ENCODE peak calls at places on chromosomes 3 and 15, in ten cellular contexts. G, U, A, I, J, Y, N, Z, M and T are unnamed samples.

GRCh38 chr15:58212909-58213526 is 74.8 kb downstream of the AQP9 start:
- DNase-seq in G (no peak), U (peak), A (peak), I (peak), J (no peak), Y (no peak), N (no peak), Z (no peak), M (peak), T (no peak)

GRCh38 chr15:58393196-58393790 is 38.5 kb upstream of the LIPC start:
- DNase-seq in G (no peak), U (no peak), A (no peak), I (no peak), J (no peak), Y (no peak), N (no peak), Z (no peak), M (no peak), T (no peak)

GRCh38 chr3:138234401-138235179 is 47.5 kb downstream of the ARMC8 start:
- DNase-seq in G (no peak), U (no peak), A (no peak), I (no peak), J (no peak), Y (no peak), N (no peak), Z (no peak), M (no peak), T (no peak)

GRCh38 chr15:101382544-101382943 is 87.5 kb upstream of the SNRPA1 start:
- DNase-seq in G (no peak), U (no peak), A (no peak), I (no peak), J (no peak), Y (no peak), N (no peak), Z (no peak), M (no peak), T (no peak)

GRCh38 chr3:71537211-71537611 is 46.3 kb downstream of the FOXP1 start:
- DNase-seq in G (no peak), U (peak), A (peak), I (no peak), J (no peak), Y (no peak), N (no peak), Z (no peak), M (no peak), T (no peak)

GRCh38 chr15:78640840-78641733 is at the start of gene CHRNB4:
- DNase-seq in G (peak), U (no peak), A (peak), I (no peak), J (no peak), Y (no peak), N (no peak), Z (no peak), M (peak), T (no peak)

GRCh38 chr3:176939022-176939817 is 258.1 kb downstream of the TBL1XR1 start:
- DNase-seq in G (peak), U (peak), A (peak), I (peak), J (no peak), Y (no peak), N (no peak), Z (no peak), M (peak), T (no peak)

GRCh38 chr15:77481670-77482069 is 61.0 kb downstream of the HMG20A start:
- DNase-seq in G (no peak), U (peak), A (peak), I (no peak), J (no peak), Y (no peak), N (no peak), Z (no peak), M (no peak), T (no peak)

GRCh38 chr15:41544650-41545015 is 576 bp upstream of the RPAP1 start:
- DNase-seq in G (no peak), U (peak), A (no peak), I (no peak), J (peak), Y (no peak), N (peak), Z (peak), M (no peak), T (peak)

GRCh38 chr3:48614044-48614443 is 4.6 kb upstream of the UQCRC1 start:
- DNase-seq in G (no peak), U (no peak), A (peak), I (no peak), J (no peak), Y (no peak), N (no peak), Z (no peak), M (no peak), T (no peak)

GRCh38 chr3:41198526-41198925 is 779 bp upstream of the CTNNB1 start:
- DNase-seq in G (no peak), U (peak), A (peak), I (peak), J (no peak), Y (no peak), N (peak), Z (peak), M (no peak), T (peak)

GRCh38 chr15:90876046-90876445 is 7.7 kb downstream of the FURIN start:
- DNase-seq in G (no peak), U (no peak), A (no peak), I (no peak), J (no peak), Y (no peak), N (no peak), Z (no peak), M (no peak), T (no peak)

GRCh38 chr3:139394116-139394515 is 4.7 kb upstream of the COPB2 start:
- DNase-seq in G (no peak), U (no peak), A (no peak), I (no peak), J (no peak), Y (no peak), N (no peak), Z (no peak), M (no peak), T (no peak)

GRCh38 chr3:129195731-129196256 is 12.1 kb upstream of the CNBP start:
- DNase-seq in G (no peak), U (peak), A (peak), I (peak), J (peak), Y (no peak), N (peak), Z (no peak), M (no peak), T (no peak)

GRCh38 chr3:24288538-24289236 is 206.0 kb downstream of the THRB start:
- DNase-seq in G (no peak), U (no peak), A (no peak), I (peak), J (peak), Y (no peak), N (peak), Z (no peak), M (no peak), T (peak)

GRCh38 chr3:47250309-47251060 is 32.1 kb downstream of the KIF9 start:
- DNase-seq in G (no peak), U (peak), A (peak), I (peak), J (no peak), Y (no peak), N (peak), Z (no peak), M (peak), T (peak)

GRCh38 chr3:148757238-148757930 is 59.7 kb downstream of the AGTR1 start:
- DNase-seq in G (no peak), U (no peak), A (peak), I (no peak), J (no peak), Y (no peak), N (no peak), Z (no peak), M (no peak), T (no peak)

GRCh38 chr3:38843898-38844297 is 27.9 kb upstream of the SCN10A start:
- DNase-seq in G (no peak), U (peak), A (peak), I (peak), J (no peak), Y (no peak), N (no peak), Z (no peak), M (peak), T (no peak)

GRCh38 chr3:32469151-32469874 is 33.3 kb downstream of the CMTM6 start:
- DNase-seq in G (peak), U (peak), A (peak), I (no peak), J (no peak), Y (no peak), N (no peak), Z (no peak), M (no peak), T (no peak)

GRCh38 chr3:185929192-185930151 is 8.3 kb downstream of the TRA2B start:
- DNase-seq in G (no peak), U (peak), A (peak), I (no peak), J (no peak), Y (no peak), N (no peak), Z (no peak), M (no peak), T (no peak)

GRCh38 chr3:191296041-191296541 is 33.1 kb upstream of the CCDC50 start:
- DNase-seq in G (no peak), U (no peak), A (no peak), I (peak), J (no peak), Y (no peak), N (no peak), Z (no peak), M (no peak), T (no peak)

GRCh38 chr3:71430941-71431552 is 152.5 kb downstream of the FOXP1 start:
- DNase-seq in G (peak), U (peak), A (peak), I (no peak), J (no peak), Y (no peak), N (no peak), Z (no peak), M (no peak), T (no peak)

GRCh38 chr15:99951471-99951870 is 218.2 kb upstream of the LYSMD4 start:
- DNase-seq in G (no peak), U (no peak), A (no peak), I (no peak), J (no peak), Y (no peak), N (no peak), Z (no peak), M (no peak), T (no peak)

GRCh38 chr3:46905661-46906451 is 28.3 kb downstream of the PTH1R start:
- DNase-seq in G (no peak), U (no peak), A (no peak), I (no peak), J (no peak), Y (no peak), N (no peak), Z (peak), M (no peak), T (no peak)

GRCh38 chr15:66921319-66921718 is 144.1 kb upstream of the SMAD3 start:
- DNase-seq in G (no peak), U (no peak), A (peak), I (peak), J (no peak), Y (no peak), N (peak), Z (no peak), M (no peak), T (no peak)

GRCh38 chr3:174986685-174987084 is 127.6 kb downstream of the NAALADL2 start:
- DNase-seq in G (no peak), U (no peak), A (no peak), I (no peak), J (no peak), Y (no peak), N (no peak), Z (no peak), M (no peak), T (no peak)